ENCODE peak calls at places on chromosomes 1 and 21, in six cellular contexts. V, P, W, E, U and L are unnamed samples.

GRCh38 chr1:13812456-13813397 is 112.7 kb downstream of the PRDM2 start:
- DNase-seq in P (no peak), E (no peak), W (no peak), U (no peak), V (peak), L (no peak)

GRCh38 chr21:36756527-36756926 is 57.6 kb downstream of the SIM2 start:
- DNase-seq in W (no peak), V (no peak), E (no peak), P (no peak), U (no peak), L (peak)

GRCh38 chr1:44723064-44723463 is 7.9 kb downstream of the RNU5D-1 start:
- DNase-seq in U (no peak), W (no peak), E (no peak), V (no peak), P (peak), L (no peak)

GRCh38 chr1:43305461-43305860 is 4.7 kb downstream of the TIE1 start:
- DNase-seq in E (no peak), U (no peak), V (no peak), W (no peak), P (no peak), L (no peak)

GRCh38 chr1:11152755-11153154 is 36.4 kb upstream of the ANGPTL7 start:
- DNase-seq in P (no peak), W (no peak), V (no peak), U (no peak), E (no peak), L (no peak)

GRCh38 chr1:106717561-106717960 is 338.9 kb upstream of the PRMT6 start:
- DNase-seq in P (no peak), U (no peak), W (no peak), E (no peak), V (no peak), L (no peak)

GRCh38 chr1:46812996-46813857 is 14.4 kb downstream of the CYP4B1 start:
- DNase-seq in E (no peak), V (no peak), W (no peak), U (no peak), P (peak), L (no peak)

GRCh38 chr1:50974618-50974935 is 4.5 kb downstream of the CDKN2C start:
- DNase-seq in E (no peak), P (no peak), U (no peak), W (no peak), V (no peak), L (no peak)

GRCh38 chr1:208004851-208005250 is 93.9 kb upstream of the CD34 start:
- DNase-seq in U (no peak), W (no peak), E (no peak), P (no peak), V (no peak), L (no peak)

GRCh38 chr1:88783145-88783544 is 99.1 kb downstream of the PKN2 start:
- DNase-seq in E (no peak), V (no peak), W (no peak), P (no peak), U (no peak), L (no peak)

GRCh38 chr1:108541856-108542255 is 18.0 kb upstream of the EEIG2 start:
- DNase-seq in U (no peak), W (no peak), E (no peak), V (no peak), P (no peak), L (no peak)

GRCh38 chr1:62530516-62531154 is 66.7 kb upstream of the ANGPTL3 start:
- DNase-seq in P (peak), E (peak), U (peak), V (peak), W (no peak), L (peak)

GRCh38 chr1:21887216-21887736 is 49.8 kb downstream of the HSPG2 start:
- DNase-seq in U (no peak), E (no peak), P (no peak), W (no peak), V (peak), L (no peak)

GRCh38 chr1:226406401-226406881 is 1.5 kb downstream of the PARP1 start:
- DNase-seq in V (no peak), W (no peak), E (no peak), U (no peak), P (no peak), L (no peak)

GRCh38 chr1:25795955-25796806 is 3.8 kb upstream of the SELENON start:
- DNase-seq in P (no peak), W (no peak), E (no peak), V (peak), U (no peak), L (peak)

GRCh38 chr1:113396585-113396984 is 6.3 kb downstream of the MAGI3 start:
- DNase-seq in P (no peak), W (no peak), E (no peak), V (peak), U (no peak), L (no peak)

GRCh38 chr1:26889580-26890466 is at the start of gene GPN2:
- DNase-seq in E (peak), V (peak), U (peak), P (peak), W (peak), L (peak)

GRCh38 chr1:15684468-15685283 is 556 bp downstream of the PLEKHM2 start:
- DNase-seq in V (peak), E (peak), U (peak), P (peak), W (no peak), L (no peak)

GRCh38 chr21:23887709-23888303 is 1719.5 kb downstream of the MRPL39 start:
- DNase-seq in U (no peak), E (no peak), P (no peak), W (no peak), V (no peak), L (no peak)

GRCh38 chr1:234237416-234237815 is 135.8 kb upstream of the COA6 start:
- DNase-seq in V (no peak), P (no peak), U (no peak), W (peak), E (no peak), L (no peak)

GRCh38 chr1:161158316-161159016 is 834 bp upstream of the USP21 start:
- DNase-seq in E (no peak), V (no peak), W (no peak), U (no peak), P (no peak), L (no peak)

GRCh38 chr1:247103777-247104591 is at the start of gene ZNF669:
- DNase-seq in W (peak), E (peak), P (peak), U (peak), V (peak), L (peak)

GRCh38 chr1:58949551-58950220 is 165.8 kb upstream of the JUN start:
- DNase-seq in U (no peak), V (peak), E (no peak), P (no peak), W (no peak), L (no peak)

GRCh38 chr1:85605519-85606413 is 25.2 kb downstream of the CCN1 start:
- DNase-seq in U (no peak), W (no peak), V (peak), E (no peak), P (peak), L (no peak)

GRCh38 chr1:36576677-36577076 is 94.0 kb upstream of the CSF3R start:
- DNase-seq in P (peak), W (no peak), U (no peak), V (no peak), E (no peak), L (no peak)

GRCh38 chr21:39307466-39307865 is 6.0 kb downstream of the BRWD1 start:
- DNase-seq in E (no peak), U (no peak), P (no peak), W (no peak), V (no peak), L (no peak)

GRCh38 chr1:235663628-235664027 is 14.0 kb upstream of the GNG4 start:
- DNase-seq in V (no peak), W (no peak), U (no peak), E (no peak), P (no peak), L (no peak)

GRCh38 chr21:14084068-14084501 is 126.7 kb downstream of the LIPI start:
- DNase-seq in W (peak), P (no peak), U (no peak), V (no peak), E (no peak), L (no peak)

GRCh38 chr1:205064741-205065316 is 19.4 kb downstream of the TMEM81 start:
- DNase-seq in E (no peak), W (no peak), V (no peak), U (no peak), P (peak), L (no peak)

GRCh38 chr1:27388337-27389005 is 4.0 kb upstream of the GPR3 start:
- DNase-seq in E (peak), U (peak), W (peak), V (peak), P (peak), L (no peak)

GRCh38 chr21:30282850-30283249 is at the start of gene KRTAP24-1:
- DNase-seq in W (no peak), V (no peak), E (no peak), P (no peak), U (no peak), L (no peak)

GRCh38 chr1:10529772-10530171 is 55.0 kb downstream of the PEX14 start:
- DNase-seq in P (peak), U (no peak), E (no peak), W (no peak), V (no peak), L (no peak)

GRCh38 chr1:168141986-168142385 is 5.3 kb upstream of the GPR161 start:
- DNase-seq in U (no peak), P (no peak), V (no peak), E (no peak), W (no peak), L (no peak)

GRCh38 chr1:119917304-119918055 is 21.2 kb upstream of the ADAM30 start:
- DNase-seq in E (no peak), V (no peak), P (no peak), W (no peak), U (no peak), L (no peak)

GRCh38 chr1:15712158-15712557 is 23.9 kb upstream of the SLC25A34 start:
- DNase-seq in E (no peak), W (no peak), P (no peak), U (no peak), V (no peak), L (no peak)

GRCh38 chr1:209505044-209505443 is 78.5 kb upstream of the CAMK1G start:
- DNase-seq in E (no peak), U (no peak), W (no peak), P (no peak), V (no peak), L (no peak)

DNA sequence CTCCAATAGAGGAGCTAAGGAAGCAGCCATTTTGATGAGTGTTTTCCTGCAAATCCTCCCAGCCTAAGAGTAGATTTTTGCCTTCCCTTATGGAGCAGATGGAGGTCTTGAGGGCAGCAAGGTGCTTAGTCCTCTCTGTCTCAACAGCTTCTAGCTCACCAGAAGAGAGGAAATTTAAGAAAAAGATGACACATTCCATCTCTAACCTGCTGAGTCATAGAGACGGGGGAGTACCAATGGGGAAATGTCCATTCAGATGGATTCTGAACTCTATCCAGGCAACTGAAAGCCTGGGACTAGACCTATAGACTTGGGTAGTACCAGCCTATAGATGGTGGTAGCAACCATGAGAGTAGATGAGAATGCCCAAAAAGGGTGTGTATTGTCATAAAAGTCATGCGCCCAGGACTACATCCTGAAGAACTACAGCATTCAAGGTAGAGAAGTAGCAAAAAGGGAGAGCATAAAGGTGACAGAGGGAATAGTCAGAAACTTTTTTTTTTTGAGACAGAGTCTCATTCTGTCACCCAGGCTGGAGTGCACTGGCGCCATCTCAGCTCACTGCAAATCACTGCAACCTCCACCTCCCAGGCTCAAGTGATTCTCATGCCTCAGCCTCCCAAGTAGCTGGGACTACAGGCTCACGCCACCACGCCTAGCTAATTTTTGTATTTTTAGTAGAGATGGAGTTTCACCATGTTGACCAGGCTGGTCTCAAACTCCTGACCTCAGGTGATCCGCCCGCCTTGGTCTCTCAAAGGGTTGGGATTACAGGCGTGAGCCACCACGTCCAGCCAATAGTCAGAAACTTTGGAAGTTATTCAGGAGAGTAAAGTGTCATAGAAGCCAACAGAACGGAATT is 10.7 kb upstream of the ELOA start:
- DNase-seq in P (no peak), U (no peak), E (no peak), V (no peak), W (no peak), L (no peak)
- TF ChIP-seq CTCF in P (no peak), U (no peak), E (no peak), V (no peak), W (no peak), L (no peak)

GRCh38 chr1:83639785-83640184 is 359.1 kb downstream of the TTLL7 start:
- DNase-seq in U (no peak), P (no peak), W (no peak), V (no peak), E (no peak), L (no peak)
- TF ChIP-seq CTCF in U (no peak), P (peak), W (no peak), V (no peak), E (no peak), L (no peak)

DNA sequence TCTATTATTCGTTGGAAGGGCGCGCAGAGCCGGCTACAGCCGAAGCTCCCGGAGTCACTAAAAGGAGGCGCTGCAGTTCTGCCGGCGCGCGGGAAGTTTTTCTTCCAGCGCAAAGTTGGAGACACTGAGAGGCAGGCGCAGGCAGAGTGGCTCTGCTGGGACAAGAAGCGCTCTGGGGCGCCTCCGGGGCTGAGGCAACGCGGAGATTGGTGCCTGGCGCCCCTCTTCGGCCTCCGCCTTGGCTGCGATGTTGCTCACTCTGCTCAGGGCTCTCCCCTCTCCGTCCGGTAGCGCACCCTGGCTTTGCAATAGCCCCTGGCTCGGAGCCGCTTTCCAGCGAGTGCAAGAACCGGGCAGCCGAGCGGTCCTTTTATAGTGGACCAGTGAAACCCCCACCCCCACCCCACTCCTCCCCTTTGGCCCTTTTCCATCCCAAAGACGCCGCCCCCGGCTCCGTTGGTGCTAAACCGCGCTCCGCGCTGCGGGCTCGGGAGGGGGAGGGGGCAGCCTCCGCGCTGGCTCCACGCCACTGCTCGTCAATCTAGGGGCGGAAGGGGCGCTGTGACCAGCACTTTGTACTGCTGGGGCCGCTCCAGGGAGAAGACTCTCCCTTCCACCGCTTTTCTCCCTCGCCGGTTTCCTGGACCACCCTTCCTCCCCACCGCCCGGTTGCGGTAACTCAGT is at the start of gene ADAMTS1:
- DNase-seq in W (peak), U (peak), V (peak), E (peak), P (peak), L (no peak)
- TF ChIP-seq CTCF in W (no peak), U (peak), V (peak), E (peak), P (peak), L (peak)

DNA sequence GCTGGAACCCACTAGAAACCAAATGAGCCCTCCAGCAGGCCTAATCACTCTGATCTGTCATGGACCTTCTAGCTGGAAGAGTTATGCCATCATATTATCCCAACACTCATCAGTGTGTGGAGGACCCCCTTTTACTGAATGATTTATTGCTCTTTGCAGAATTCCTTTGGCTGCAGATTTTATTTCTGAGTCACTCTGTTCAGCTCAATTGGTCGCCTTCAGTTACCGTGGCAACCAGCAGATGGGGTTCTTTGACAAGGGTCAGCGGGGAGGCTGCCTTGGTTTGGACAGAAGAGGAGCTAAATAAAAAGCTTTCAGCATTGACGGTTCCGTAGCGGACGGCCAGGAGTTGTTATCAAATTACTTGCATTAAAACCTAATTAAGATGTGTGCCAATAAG is 220.1 kb downstream of the SDCCAG8 start:
- DNase-seq in W (no peak), V (no peak), U (no peak), E (no peak), P (peak), L (no peak)
- TF ChIP-seq CTCF in W (no peak), V (no peak), U (no peak), E (no peak), P (peak), L (no peak)